ENCODE peak calls at places on chromosomes 1 and 21, in five cellular contexts. One of them, this sample, is unnamed.

GRCh38 chr1:219927956-219928790 is at the start of gene SLC30A10:
- DNase-seq in activated T-helper 9 cell treated with anti-CD3 and anti-CD28 coated beads, Interleukin-2, amount 50 U/mL, for 16 hours: no peak
- DNase-seq in fibroblast of the conjunctiva: no peak
- DNase-seq in NB4: no peak
- DNase-seq in stimulated activated CD4-positive, alpha-beta T cell treated with anti-CD3 and anti-CD28 coated beads, Interleukin-1b, Interleukin-23, amount 100 ng/mL, for 1 hour: no peak
- DNase-seq in this sample: no peak

GRCh38 chr1:54516249-54516920 is 31.6 kb upstream of the ACOT11 start:
- DNase-seq in activated T-helper 9 cell treated with anti-CD3 and anti-CD28 coated beads, Interleukin-2, amount 50 U/mL, for 16 hours: no peak
- DNase-seq in fibroblast of the conjunctiva: no peak
- DNase-seq in stimulated activated CD4-positive, alpha-beta T cell treated with anti-CD3 and anti-CD28 coated beads, Interleukin-1b, Interleukin-23, amount 100 ng/mL, for 1 hour: no peak
- DNase-seq in NB4: no peak
- DNase-seq in this sample: no peak

GRCh38 chr1:10941891-10942541 is 70.4 kb upstream of the TARDBP start:
- DNase-seq in stimulated activated CD4-positive, alpha-beta T cell treated with anti-CD3 and anti-CD28 coated beads, Interleukin-1b, Interleukin-23, amount 100 ng/mL, for 1 hour: peak
- DNase-seq in fibroblast of the conjunctiva: no peak
- DNase-seq in activated T-helper 9 cell treated with anti-CD3 and anti-CD28 coated beads, Interleukin-2, amount 50 U/mL, for 16 hours: peak
- DNase-seq in NB4: peak
- DNase-seq in this sample: peak

GRCh38 chr1:239308701-239309333 is 77.6 kb upstream of the CHRM3 start:
- DNase-seq in NB4: peak
- DNase-seq in activated T-helper 9 cell treated with anti-CD3 and anti-CD28 coated beads, Interleukin-2, amount 50 U/mL, for 16 hours: no peak
- DNase-seq in fibroblast of the conjunctiva: no peak
- DNase-seq in stimulated activated CD4-positive, alpha-beta T cell treated with anti-CD3 and anti-CD28 coated beads, Interleukin-1b, Interleukin-23, amount 100 ng/mL, for 1 hour: no peak
- DNase-seq in this sample: peak

GRCh38 chr21:32184059-32184458 is 94.8 kb downstream of the MIS18A start:
- DNase-seq in activated T-helper 9 cell treated with anti-CD3 and anti-CD28 coated beads, Interleukin-2, amount 50 U/mL, for 16 hours: no peak
- DNase-seq in stimulated activated CD4-positive, alpha-beta T cell treated with anti-CD3 and anti-CD28 coated beads, Interleukin-1b, Interleukin-23, amount 100 ng/mL, for 1 hour: no peak
- DNase-seq in fibroblast of the conjunctiva: no peak
- DNase-seq in NB4: no peak
- DNase-seq in this sample: no peak

GRCh38 chr1:47533176-47534039 is 95.6 kb downstream of the FOXD2 start:
- DNase-seq in stimulated activated CD4-positive, alpha-beta T cell treated with anti-CD3 and anti-CD28 coated beads, Interleukin-1b, Interleukin-23, amount 100 ng/mL, for 1 hour: no peak
- DNase-seq in NB4: peak
- DNase-seq in activated T-helper 9 cell treated with anti-CD3 and anti-CD28 coated beads, Interleukin-2, amount 50 U/mL, for 16 hours: no peak
- DNase-seq in fibroblast of the conjunctiva: peak
- DNase-seq in this sample: no peak

GRCh38 chr1:154431586-154432373 is 26.6 kb downstream of the IL6R start:
- DNase-seq in NB4: peak
- DNase-seq in activated T-helper 9 cell treated with anti-CD3 and anti-CD28 coated beads, Interleukin-2, amount 50 U/mL, for 16 hours: peak
- DNase-seq in fibroblast of the conjunctiva: peak
- DNase-seq in stimulated activated CD4-positive, alpha-beta T cell treated with anti-CD3 and anti-CD28 coated beads, Interleukin-1b, Interleukin-23, amount 100 ng/mL, for 1 hour: no peak
- DNase-seq in this sample: peak

GRCh38 chr1:198907423-198907746 is 268.5 kb downstream of the PTPRC start:
- DNase-seq in activated T-helper 9 cell treated with anti-CD3 and anti-CD28 coated beads, Interleukin-2, amount 50 U/mL, for 16 hours: no peak
- DNase-seq in NB4: no peak
- DNase-seq in fibroblast of the conjunctiva: no peak
- DNase-seq in stimulated activated CD4-positive, alpha-beta T cell treated with anti-CD3 and anti-CD28 coated beads, Interleukin-1b, Interleukin-23, amount 100 ng/mL, for 1 hour: no peak
- DNase-seq in this sample: no peak

GRCh38 chr1:4768553-4768952 is 114.1 kb downstream of the AJAP1 start:
- DNase-seq in activated T-helper 9 cell treated with anti-CD3 and anti-CD28 coated beads, Interleukin-2, amount 50 U/mL, for 16 hours: no peak
- DNase-seq in stimulated activated CD4-positive, alpha-beta T cell treated with anti-CD3 and anti-CD28 coated beads, Interleukin-1b, Interleukin-23, amount 100 ng/mL, for 1 hour: no peak
- DNase-seq in NB4: no peak
- DNase-seq in fibroblast of the conjunctiva: no peak
- DNase-seq in this sample: no peak

GRCh38 chr1:186125035-186125434 is 250.0 kb downstream of the TPR start:
- DNase-seq in activated T-helper 9 cell treated with anti-CD3 and anti-CD28 coated beads, Interleukin-2, amount 50 U/mL, for 16 hours: no peak
- DNase-seq in stimulated activated CD4-positive, alpha-beta T cell treated with anti-CD3 and anti-CD28 coated beads, Interleukin-1b, Interleukin-23, amount 100 ng/mL, for 1 hour: no peak
- DNase-seq in NB4: no peak
- DNase-seq in fibroblast of the conjunctiva: no peak
- DNase-seq in this sample: no peak

GRCh38 chr1:24704411-24705259 is 40.6 kb upstream of the CLIC4 start:
- DNase-seq in fibroblast of the conjunctiva: no peak
- DNase-seq in stimulated activated CD4-positive, alpha-beta T cell treated with anti-CD3 and anti-CD28 coated beads, Interleukin-1b, Interleukin-23, amount 100 ng/mL, for 1 hour: no peak
- DNase-seq in activated T-helper 9 cell treated with anti-CD3 and anti-CD28 coated beads, Interleukin-2, amount 50 U/mL, for 16 hours: no peak
- DNase-seq in NB4: no peak
- DNase-seq in this sample: no peak

GRCh38 chr1:40532062-40532389 is 589 bp downstream of the ZNF684 start:
- DNase-seq in stimulated activated CD4-positive, alpha-beta T cell treated with anti-CD3 and anti-CD28 coated beads, Interleukin-1b, Interleukin-23, amount 100 ng/mL, for 1 hour: no peak
- DNase-seq in fibroblast of the conjunctiva: no peak
- DNase-seq in activated T-helper 9 cell treated with anti-CD3 and anti-CD28 coated beads, Interleukin-2, amount 50 U/mL, for 16 hours: no peak
- DNase-seq in NB4: no peak
- DNase-seq in this sample: no peak

GRCh38 chr1:100866041-100866900 is 28.4 kb downstream of the EXTL2 start:
- DNase-seq in activated T-helper 9 cell treated with anti-CD3 and anti-CD28 coated beads, Interleukin-2, amount 50 U/mL, for 16 hours: no peak
- DNase-seq in stimulated activated CD4-positive, alpha-beta T cell treated with anti-CD3 and anti-CD28 coated beads, Interleukin-1b, Interleukin-23, amount 100 ng/mL, for 1 hour: no peak
- DNase-seq in fibroblast of the conjunctiva: no peak
- DNase-seq in NB4: peak
- DNase-seq in this sample: peak

GRCh38 chr1:51313961-51314777 is 16.2 kb downstream of the TTC39A start:
- DNase-seq in stimulated activated CD4-positive, alpha-beta T cell treated with anti-CD3 and anti-CD28 coated beads, Interleukin-1b, Interleukin-23, amount 100 ng/mL, for 1 hour: no peak
- DNase-seq in NB4: peak
- DNase-seq in activated T-helper 9 cell treated with anti-CD3 and anti-CD28 coated beads, Interleukin-2, amount 50 U/mL, for 16 hours: no peak
- DNase-seq in fibroblast of the conjunctiva: peak
- DNase-seq in this sample: no peak

GRCh38 chr1:214438530-214438929 is 112.9 kb downstream of the PTPN14 start:
- DNase-seq in activated T-helper 9 cell treated with anti-CD3 and anti-CD28 coated beads, Interleukin-2, amount 50 U/mL, for 16 hours: no peak
- DNase-seq in fibroblast of the conjunctiva: no peak
- DNase-seq in stimulated activated CD4-positive, alpha-beta T cell treated with anti-CD3 and anti-CD28 coated beads, Interleukin-1b, Interleukin-23, amount 100 ng/mL, for 1 hour: no peak
- DNase-seq in NB4: no peak
- DNase-seq in this sample: no peak

GRCh38 chr1:201582261-201582951 is 43.5 kb downstream of the NAV1 start:
- DNase-seq in activated T-helper 9 cell treated with anti-CD3 and anti-CD28 coated beads, Interleukin-2, amount 50 U/mL, for 16 hours: no peak
- DNase-seq in fibroblast of the conjunctiva: peak
- DNase-seq in NB4: no peak
- DNase-seq in stimulated activated CD4-positive, alpha-beta T cell treated with anti-CD3 and anti-CD28 coated beads, Interleukin-1b, Interleukin-23, amount 100 ng/mL, for 1 hour: no peak
- DNase-seq in this sample: peak

GRCh38 chr1:20496241-20496661 is 10.2 kb upstream of the CAMK2N1 start:
- DNase-seq in NB4: no peak
- DNase-seq in stimulated activated CD4-positive, alpha-beta T cell treated with anti-CD3 and anti-CD28 coated beads, Interleukin-1b, Interleukin-23, amount 100 ng/mL, for 1 hour: no peak
- DNase-seq in fibroblast of the conjunctiva: no peak
- DNase-seq in activated T-helper 9 cell treated with anti-CD3 and anti-CD28 coated beads, Interleukin-2, amount 50 U/mL, for 16 hours: no peak
- DNase-seq in this sample: no peak

GRCh38 chr21:39489380-39489924 is 37.7 kb downstream of the SH3BGR start:
- DNase-seq in activated T-helper 9 cell treated with anti-CD3 and anti-CD28 coated beads, Interleukin-2, amount 50 U/mL, for 16 hours: no peak
- DNase-seq in NB4: peak
- DNase-seq in fibroblast of the conjunctiva: no peak
- DNase-seq in stimulated activated CD4-positive, alpha-beta T cell treated with anti-CD3 and anti-CD28 coated beads, Interleukin-1b, Interleukin-23, amount 100 ng/mL, for 1 hour: no peak
- DNase-seq in this sample: no peak

GRCh38 chr1:244552336-244552735 is 91.3 kb downstream of the CATSPERE start:
- DNase-seq in stimulated activated CD4-positive, alpha-beta T cell treated with anti-CD3 and anti-CD28 coated beads, Interleukin-1b, Interleukin-23, amount 100 ng/mL, for 1 hour: no peak
- DNase-seq in fibroblast of the conjunctiva: no peak
- DNase-seq in activated T-helper 9 cell treated with anti-CD3 and anti-CD28 coated beads, Interleukin-2, amount 50 U/mL, for 16 hours: no peak
- DNase-seq in NB4: no peak
- DNase-seq in this sample: no peak

GRCh38 chr1:226738995-226739695 is at the start of gene ITPKB:
- DNase-seq in fibroblast of the conjunctiva: peak
- DNase-seq in NB4: peak
- DNase-seq in stimulated activated CD4-positive, alpha-beta T cell treated with anti-CD3 and anti-CD28 coated beads, Interleukin-1b, Interleukin-23, amount 100 ng/mL, for 1 hour: no peak
- DNase-seq in activated T-helper 9 cell treated with anti-CD3 and anti-CD28 coated beads, Interleukin-2, amount 50 U/mL, for 16 hours: no peak
- DNase-seq in this sample: peak

GRCh38 chr1:92901699-92902405 is 59.4 kb downstream of the DIPK1A start:
- DNase-seq in stimulated activated CD4-positive, alpha-beta T cell treated with anti-CD3 and anti-CD28 coated beads, Interleukin-1b, Interleukin-23, amount 100 ng/mL, for 1 hour: no peak
- DNase-seq in fibroblast of the conjunctiva: no peak
- DNase-seq in NB4: no peak
- DNase-seq in activated T-helper 9 cell treated with anti-CD3 and anti-CD28 coated beads, Interleukin-2, amount 50 U/mL, for 16 hours: no peak
- DNase-seq in this sample: no peak

GRCh38 chr1:8424539-8425116 is 106.7 kb downstream of the SLC45A1 start:
- DNase-seq in activated T-helper 9 cell treated with anti-CD3 and anti-CD28 coated beads, Interleukin-2, amount 50 U/mL, for 16 hours: no peak
- DNase-seq in NB4: peak
- DNase-seq in stimulated activated CD4-positive, alpha-beta T cell treated with anti-CD3 and anti-CD28 coated beads, Interleukin-1b, Interleukin-23, amount 100 ng/mL, for 1 hour: peak
- DNase-seq in fibroblast of the conjunctiva: no peak
- DNase-seq in this sample: peak

GRCh38 chr1:153649867-153650235 is 8.7 kb upstream of the SNAPIN start:
- DNase-seq in NB4: no peak
- DNase-seq in activated T-helper 9 cell treated with anti-CD3 and anti-CD28 coated beads, Interleukin-2, amount 50 U/mL, for 16 hours: no peak
- DNase-seq in fibroblast of the conjunctiva: no peak
- DNase-seq in stimulated activated CD4-positive, alpha-beta T cell treated with anti-CD3 and anti-CD28 coated beads, Interleukin-1b, Interleukin-23, amount 100 ng/mL, for 1 hour: no peak
- DNase-seq in this sample: no peak

GRCh38 chr1:14282583-14283186 is 315.8 kb upstream of the KAZN start:
- DNase-seq in NB4: no peak
- DNase-seq in fibroblast of the conjunctiva: no peak
- DNase-seq in stimulated activated CD4-positive, alpha-beta T cell treated with anti-CD3 and anti-CD28 coated beads, Interleukin-1b, Interleukin-23, amount 100 ng/mL, for 1 hour: no peak
- DNase-seq in activated T-helper 9 cell treated with anti-CD3 and anti-CD28 coated beads, Interleukin-2, amount 50 U/mL, for 16 hours: no peak
- DNase-seq in this sample: no peak

GRCh38 chr1:204994086-204994862 is 48.7 kb upstream of the CNTN2 start:
- DNase-seq in fibroblast of the conjunctiva: no peak
- DNase-seq in stimulated activated CD4-positive, alpha-beta T cell treated with anti-CD3 and anti-CD28 coated beads, Interleukin-1b, Interleukin-23, amount 100 ng/mL, for 1 hour: no peak
- DNase-seq in NB4: no peak
- DNase-seq in activated T-helper 9 cell treated with anti-CD3 and anti-CD28 coated beads, Interleukin-2, amount 50 U/mL, for 16 hours: no peak
- DNase-seq in this sample: no peak

GRCh38 chr1:162497104-162497722 is 405 bp upstream of the UHMK1 start:
- DNase-seq in NB4: no peak
- DNase-seq in stimulated activated CD4-positive, alpha-beta T cell treated with anti-CD3 and anti-CD28 coated beads, Interleukin-1b, Interleukin-23, amount 100 ng/mL, for 1 hour: no peak
- DNase-seq in fibroblast of the conjunctiva: no peak
- DNase-seq in activated T-helper 9 cell treated with anti-CD3 and anti-CD28 coated beads, Interleukin-2, amount 50 U/mL, for 16 hours: no peak
- DNase-seq in this sample: no peak

This sample was measured in OCI-M1.